ENCODE peak calls at places on chromosomes 1 and 21, in nine cellular contexts. W is fibroblast of mammary gland, U is hepatocyte, Y is Caco-2, F is neural progenitor cell, P is kidney epithelial cell, I is kidney, S is fibroblast of lung, A is tibial artery. B is an unnamed sample.

GRCh38 chr1:239719642-239720258 is 333.4 kb downstream of the CHRM3 start:
- DNase-seq in S (no peak), U (no peak), P (no peak), F (no peak), A (no peak), W (no peak), I (no peak), Y (no peak), B (no peak)

GRCh38 chr1:169884616-169885015 is 9.1 kb downstream of the SCYL3 start:
- DNase-seq in S (peak), F (no peak), W (no peak), I (no peak), P (no peak), A (no peak), Y (no peak), U (no peak), B (no peak)

GRCh38 chr1:154014154-154014910 is 23.8 kb downstream of the RPS27 start:
- DNase-seq in P (no peak), I (no peak), W (peak), S (peak), Y (no peak), F (no peak), U (no peak), A (no peak), B (no peak)

GRCh38 chr1:233193741-233194140 is 101.8 kb downstream of the PCNX2 start:
- DNase-seq in F (no peak), Y (no peak), I (no peak), P (no peak), A (no peak), S (no peak), W (no peak), U (no peak), B (no peak)

GRCh38 chr1:227395391-227396028 is 77.2 kb upstream of the CDC42BPA start:
- DNase-seq in A (no peak), F (no peak), S (no peak), I (no peak), P (no peak), W (no peak), Y (no peak), U (no peak), B (peak)

GRCh38 chr1:208119225-208119606 is 125.0 kb downstream of the PLXNA2 start:
- DNase-seq in F (no peak), P (no peak), I (no peak), U (no peak), S (no peak), A (no peak), W (no peak), Y (no peak), B (no peak)

GRCh38 chr1:12189328-12189682 is 22.5 kb downstream of the TNFRSF1B start:
- DNase-seq in U (no peak), W (no peak), Y (no peak), S (no peak), F (no peak), A (no peak), P (no peak), I (no peak), B (no peak)

GRCh38 chr1:78884685-78885452 is 121.7 kb downstream of the ADGRL4 start:
- DNase-seq in Y (no peak), I (no peak), S (peak), W (peak), P (no peak), U (no peak), F (peak), A (no peak), B (no peak)

GRCh38 chr1:208432346-208432745 is 188.2 kb upstream of the PLXNA2 start:
- DNase-seq in A (no peak), Y (no peak), P (no peak), U (no peak), I (no peak), F (peak), S (no peak), W (no peak), B (no peak)

GRCh38 chr1:94063379-94063778 is 57.6 kb downstream of the ABCA4 start:
- DNase-seq in A (no peak), P (no peak), U (peak), F (peak), W (peak), Y (peak), S (peak), I (no peak), B (no peak)

GRCh38 chr1:99010679-99011078 is 6.0 kb upstream of the PLPPR5 start:
- DNase-seq in W (no peak), Y (no peak), P (no peak), U (no peak), F (no peak), A (no peak), I (no peak), S (no peak), B (no peak)

GRCh38 chr1:203462878-203463277 is 12.7 kb upstream of the PRELP start:
- DNase-seq in P (no peak), F (no peak), A (peak), I (no peak), W (peak), Y (no peak), U (no peak), S (peak), B (no peak)

GRCh38 chr1:64320899-64321624 is 117.6 kb downstream of the UBE2U start:
- DNase-seq in Y (no peak), F (no peak), U (no peak), S (peak), I (no peak), P (no peak), A (no peak), W (peak), B (no peak)

GRCh38 chr1:232463226-232463625 is 166.7 kb downstream of the SIPA1L2 start:
- DNase-seq in A (no peak), U (no peak), I (no peak), F (no peak), S (peak), Y (no peak), P (no peak), W (no peak), B (no peak)

GRCh38 chr1:15584489-15585363 is at the start of gene AGMAT:
- DNase-seq in F (peak), U (peak), W (peak), S (peak), A (no peak), I (peak), P (no peak), Y (peak), B (no peak)

GRCh38 chr1:23908453-23909341 is 4.5 kb downstream of the CNR2 start:
- DNase-seq in Y (no peak), P (no peak), U (no peak), A (no peak), S (no peak), W (no peak), I (no peak), F (no peak), B (no peak)

GRCh38 chr21:34923202-34923601 is 125.9 kb downstream of the RUNX1 start:
- DNase-seq in F (no peak), I (no peak), W (no peak), S (no peak), U (no peak), Y (no peak), A (no peak), P (no peak), B (no peak)

GRCh38 chr1:213070399-213070798 is 19.4 kb downstream of the RPS6KC1 start:
- DNase-seq in W (peak), I (no peak), Y (no peak), P (peak), F (no peak), A (no peak), S (peak), U (peak), B (peak)

GRCh38 chr1:96538001-96538649 is 183.5 kb upstream of the PTBP2 start:
- DNase-seq in U (peak), P (no peak), A (peak), W (peak), F (no peak), S (peak), I (no peak), Y (peak), B (no peak)

GRCh38 chr1:12460911-12461621 is 156.9 kb downstream of the DHRS3 start:
- DNase-seq in U (no peak), W (no peak), F (peak), I (no peak), A (peak), S (peak), P (no peak), Y (no peak), B (no peak)

GRCh38 chr1:45198185-45198584 is 8.2 kb downstream of the ZSWIM5 start:
- DNase-seq in S (no peak), I (no peak), U (no peak), F (no peak), Y (no peak), W (no peak), P (no peak), A (no peak), B (no peak)

GRCh38 chr1:215682232-215682631 is 115.1 kb downstream of the KCTD3 start:
- DNase-seq in S (no peak), P (no peak), A (no peak), U (no peak), F (no peak), W (peak), Y (no peak), I (no peak), B (no peak)

GRCh38 chr1:240621249-240621648 is 9.3 kb upstream of the GREM2 start:
- DNase-seq in W (no peak), S (no peak), U (no peak), I (no peak), Y (no peak), P (no peak), A (no peak), F (no peak), B (no peak)

GRCh38 chr1:35555601-35556477 is 1.4 kb downstream of the KIAA0319L start:
- DNase-seq in A (no peak), I (no peak), S (no peak), F (no peak), U (peak), Y (no peak), W (peak), P (no peak), B (no peak)

GRCh38 chr1:244104309-244105060 is 53.4 kb downstream of the ZBTB18 start:
- DNase-seq in U (peak), F (no peak), I (no peak), S (peak), W (peak), P (peak), A (no peak), Y (peak), B (peak)

GRCh38 chr1:156508205-156508954 is 7.8 kb upstream of the MEF2D start:
- DNase-seq in S (peak), A (peak), W (peak), I (no peak), U (no peak), Y (no peak), F (no peak), P (no peak), B (peak)

GRCh38 chr1:84936116-84936810 is 43.3 kb upstream of the LPAR3 start:
- DNase-seq in Y (no peak), I (no peak), S (peak), W (peak), U (peak), A (no peak), F (peak), P (no peak), B (peak)

GRCh38 chr1:246291141-246291540 is 215.9 kb downstream of the SMYD3 start:
- DNase-seq in A (no peak), P (no peak), I (no peak), U (no peak), W (no peak), S (no peak), Y (no peak), F (no peak), B (no peak)

GRCh38 chr1:50929376-50929958 is 30.6 kb downstream of the FAF1 start:
- DNase-seq in W (peak), U (peak), S (peak), F (peak), I (no peak), P (peak), A (no peak), Y (no peak), B (peak)

GRCh38 chr1:30756545-30757195 is 904 bp downstream of the LAPTM5 start:
- DNase-seq in U (no peak), S (peak), I (peak), Y (no peak), F (no peak), P (peak), W (peak), A (peak), B (peak)

GRCh38 chr1:171743014-171743870 is 1.4 kb upstream of the VAMP4 start:
- DNase-seq in S (peak), A (no peak), Y (no peak), U (peak), P (peak), I (no peak), W (peak), F (no peak), B (peak)

GRCh38 chr1:17679856-17680255 is 75.3 kb upstream of the ACTL8 start:
- DNase-seq in S (no peak), Y (no peak), I (peak), P (no peak), W (no peak), F (no peak), A (no peak), U (no peak), B (no peak)

GRCh38 chr1:108125312-108126138 is 74.6 kb downstream of the SLC25A24 start:
- DNase-seq in Y (peak), A (peak), W (peak), F (peak), I (no peak), U (peak), P (peak), S (peak), B (peak)

GRCh38 chr1:161175771-161176453 is 1.4 kb downstream of the B4GALT3 start:
- DNase-seq in P (no peak), A (no peak), U (no peak), S (no peak), W (no peak), F (no peak), I (peak), Y (no peak), B (no peak)

GRCh38 chr1:198273901-198274300 is 117.1 kb downstream of the NEK7 start:
- DNase-seq in W (peak), Y (no peak), A (no peak), P (no peak), I (no peak), S (no peak), U (no peak), F (no peak), B (no peak)

GRCh38 chr1:194975913-194976312 is 1632.3 kb downstream of the KCNT2 start:
- DNase-seq in A (no peak), W (peak), Y (no peak), P (no peak), S (peak), F (no peak), U (no peak), I (no peak), B (no peak)

GRCh38 chr1:55214903-55215193 is 316 bp downstream of the USP24 start:
- DNase-seq in P (no peak), I (peak), A (peak), F (peak), S (peak), Y (peak), W (peak), U (peak), B (no peak)

GRCh38 chr1:7727816-7728477 is 43.1 kb upstream of the VAMP3 start:
- DNase-seq in P (no peak), A (no peak), F (no peak), S (no peak), Y (no peak), I (no peak), U (no peak), W (no peak), B (no peak)

GRCh38 chr1:210855440-210855839 is 278.5 kb downstream of the KCNH1 start:
- DNase-seq in U (peak), I (no peak), P (no peak), F (peak), W (no peak), A (no peak), Y (no peak), S (no peak), B (no peak)

GRCh38 chr1:165844933-165845332 is 17.5 kb downstream of the UCK2 start:
- DNase-seq in U (no peak), I (no peak), P (no peak), Y (no peak), F (no peak), W (no peak), A (no peak), S (no peak), B (no peak)
- TF ChIP-seq CTCF in U (no peak), I (no peak), P (no peak), Y (no peak), F (no peak), W (no peak), A (no peak), S (no peak), B (no peak)

GRCh38 chr1:22039594-22040347 is 12.7 kb upstream of the CDC42 start:
- DNase-seq in F (no peak), I (peak), U (peak), A (no peak), S (peak), Y (no peak), W (peak), P (no peak), B (no peak)
- H3K4me3 ChIP-seq in F (no peak), I (no peak), U (no peak), A (no peak), S (no peak), Y (no peak), W (no peak), P (no peak), B (no peak)

GRCh38 chr1:41795205-41795762 is 123.4 kb downstream of the HIVEP3 start:
- DNase-seq in I (no peak), W (peak), S (peak), Y (no peak), A (no peak), F (no peak), P (no peak), U (no peak), B (peak)
- TF ChIP-seq CTCF in I (peak), W (peak), S (peak), Y (peak), A (no peak), F (peak), P (peak), U (peak), B (peak)

DNA sequence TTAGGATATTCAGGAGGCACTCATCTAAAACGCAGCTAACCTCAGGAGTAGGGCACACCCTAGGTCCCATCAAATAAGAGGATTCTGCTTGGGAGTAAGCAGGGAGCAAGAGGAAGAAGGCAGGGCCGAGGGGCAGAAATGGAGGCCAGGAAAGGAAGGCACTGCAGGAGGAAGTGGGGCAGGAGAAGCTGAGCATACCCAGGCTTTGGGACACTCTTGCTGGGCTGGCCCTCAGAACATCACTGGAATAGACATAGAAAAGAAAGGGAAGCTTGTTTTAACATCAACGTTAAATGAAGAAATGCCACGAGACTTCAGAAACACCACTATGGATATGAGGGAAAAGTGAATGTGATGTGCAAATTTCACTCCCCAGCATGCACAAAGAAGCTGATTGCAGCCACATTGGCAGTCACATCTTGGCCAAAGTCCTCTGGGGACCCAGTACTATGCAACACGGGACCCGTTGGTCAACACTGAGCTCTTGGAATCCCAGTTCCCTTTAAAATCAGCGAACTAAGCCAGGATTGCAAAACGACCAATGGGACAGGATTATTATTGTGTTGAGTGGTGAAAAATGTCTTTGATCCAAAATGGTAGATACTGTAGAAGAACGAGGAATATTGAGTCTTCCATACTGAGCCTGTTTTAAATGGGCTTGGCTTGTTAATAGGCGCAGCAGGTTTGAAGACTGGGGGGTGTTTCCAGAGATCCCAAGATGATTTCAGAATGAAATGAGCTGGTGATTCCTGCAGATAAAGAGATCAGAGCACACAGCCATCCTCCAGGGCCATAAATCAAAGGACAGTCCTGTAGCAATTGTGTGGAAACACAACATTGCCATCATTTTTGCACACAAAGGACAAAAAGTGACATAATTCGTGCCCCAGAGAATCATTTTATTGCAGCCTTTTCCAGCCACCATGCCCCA is 152.4 kb downstream of the TOMM20 start:
- DNase-seq in Y (peak), I (peak), S (no peak), A (no peak), P (no peak), W (no peak), F (no peak), U (no peak), B (no peak)
- H3K4me3 ChIP-seq in Y (no peak), I (no peak), S (no peak), A (no peak), P (no peak), W (no peak), F (no peak), U (no peak), B (no peak)

DNA sequence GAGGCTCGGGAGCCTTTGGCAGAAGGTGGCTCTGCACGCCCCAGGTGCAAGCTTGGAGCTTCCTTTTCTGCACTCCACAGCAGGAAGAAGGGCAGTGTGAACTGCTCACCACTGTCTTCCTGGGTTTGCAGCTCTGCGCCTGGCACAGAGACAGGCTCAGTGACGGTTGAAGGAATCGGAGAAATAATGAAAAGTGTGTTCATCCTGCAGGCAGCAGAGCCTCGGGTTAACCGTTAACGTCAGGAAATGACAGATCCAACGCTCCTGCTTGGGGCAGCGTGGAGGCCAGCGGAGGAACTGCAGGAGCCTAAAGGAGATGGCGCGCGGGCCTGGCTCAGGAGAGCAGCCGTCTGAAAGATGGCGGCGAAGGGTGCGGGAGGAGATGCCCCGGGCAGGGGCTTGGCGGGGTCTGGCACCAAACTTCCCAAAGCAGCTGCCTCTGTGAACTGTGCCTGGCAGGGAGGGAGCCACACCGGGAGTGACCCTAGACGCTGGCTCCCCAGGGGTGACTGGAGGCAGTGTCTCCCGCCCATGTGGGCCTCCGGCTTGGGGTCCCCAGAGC is 10.9 kb upstream of the SAMD11 start:
- DNase-seq in F (peak), P (no peak), S (no peak), A (no peak), W (peak), U (peak), Y (peak), I (peak), B (no peak)
- TF ChIP-seq CTCF in F (peak), P (peak), S (no peak), A (no peak), W (peak), U (peak), Y (peak), I (peak), B (peak)

B was measured in astrocyte of the cerebellum.